ENCODE peak calls at places on chromosomes 7 and 10, in ten cellular contexts. One of them, this sample, is unnamed. For H3K36me3, the result is how much of the 10 kb centered on the place peaks cover.

GRCh38 chr7:64685091-64685490 is 19.2 kb downstream of the ZNF107 start:
- DNase-seq in OCI-LY7: peak
- DNase-seq in lower lobe of right lung: no peak
- DNase-seq in PC-3: no peak
- DNase-seq in uterus: no peak
- DNase-seq in body of pancreas: no peak
- DNase-seq in left ventricle myocardium inferior: no peak
- DNase-seq in neural progenitor cell: no peak
- DNase-seq in SK-N-SH: no peak
- DNase-seq in GM23338: peak
- DNase-seq in this sample: no peak

GRCh38 chr7:119472398-119473038 is 800.5 kb upstream of the KCND2 start:
- DNase-seq in OCI-LY7: no peak
- DNase-seq in lower lobe of right lung: no peak
- DNase-seq in PC-3: no peak
- DNase-seq in uterus: no peak
- DNase-seq in body of pancreas: peak
- DNase-seq in left ventricle myocardium inferior: no peak
- DNase-seq in neural progenitor cell: no peak
- DNase-seq in SK-N-SH: no peak
- DNase-seq in GM23338: peak
- DNase-seq in this sample: peak

GRCh38 chr10:4506087-4506486 is 319.9 kb upstream of the AKR1E2 start:
- DNase-seq in OCI-LY7: no peak
- DNase-seq in lower lobe of right lung: no peak
- DNase-seq in PC-3: no peak
- DNase-seq in uterus: no peak
- DNase-seq in body of pancreas: no peak
- DNase-seq in left ventricle myocardium inferior: no peak
- DNase-seq in neural progenitor cell: no peak
- DNase-seq in SK-N-SH: no peak
- DNase-seq in GM23338: no peak
- DNase-seq in this sample: no peak

GRCh38 chr10:69861251-69862240 is 59.8 kb downstream of the COL13A1 start:
- DNase-seq in OCI-LY7: peak
- DNase-seq in lower lobe of right lung: no peak
- DNase-seq in PC-3: peak
- DNase-seq in uterus: no peak
- DNase-seq in body of pancreas: peak
- DNase-seq in left ventricle myocardium inferior: no peak
- DNase-seq in neural progenitor cell: no peak
- DNase-seq in SK-N-SH: no peak
- DNase-seq in GM23338: peak
- DNase-seq in this sample: no peak

GRCh38 chr10:99394761-99395386 is 35.5 kb downstream of the GOT1 start:
- DNase-seq in OCI-LY7: no peak
- DNase-seq in lower lobe of right lung: no peak
- DNase-seq in PC-3: peak
- DNase-seq in uterus: no peak
- DNase-seq in body of pancreas: no peak
- DNase-seq in left ventricle myocardium inferior: no peak
- DNase-seq in neural progenitor cell: no peak
- DNase-seq in SK-N-SH: no peak
- DNase-seq in GM23338: peak
- DNase-seq in this sample: no peak

GRCh38 chr10:11440250-11441150 is 170.9 kb downstream of the USP6NL start:
- DNase-seq in OCI-LY7: no peak
- DNase-seq in lower lobe of right lung: no peak
- DNase-seq in PC-3: no peak
- DNase-seq in uterus: no peak
- DNase-seq in body of pancreas: no peak
- DNase-seq in left ventricle myocardium inferior: no peak
- DNase-seq in neural progenitor cell: no peak
- DNase-seq in SK-N-SH: no peak
- DNase-seq in GM23338: no peak
- DNase-seq in this sample: no peak

GRCh38 chr7:82714883-82715282 is 271.3 kb upstream of the CACNA2D1 start:
- DNase-seq in OCI-LY7: no peak
- DNase-seq in lower lobe of right lung: no peak
- DNase-seq in PC-3: no peak
- DNase-seq in uterus: no peak
- DNase-seq in body of pancreas: no peak
- DNase-seq in left ventricle myocardium inferior: no peak
- DNase-seq in neural progenitor cell: no peak
- DNase-seq in SK-N-SH: no peak
- DNase-seq in GM23338: no peak
- DNase-seq in this sample: no peak

GRCh38 chr10:32981760-32982159 is 23.7 kb upstream of the ITGB1 start:
- DNase-seq in OCI-LY7: peak
- DNase-seq in lower lobe of right lung: no peak
- DNase-seq in PC-3: peak
- DNase-seq in uterus: peak
- DNase-seq in body of pancreas: peak
- DNase-seq in left ventricle myocardium inferior: peak
- DNase-seq in neural progenitor cell: no peak
- DNase-seq in SK-N-SH: no peak
- DNase-seq in GM23338: no peak
- DNase-seq in this sample: peak

GRCh38 chr10:127186846-127187245 is 9.5 kb downstream of the INSYN2A start:
- DNase-seq in OCI-LY7: no peak
- DNase-seq in lower lobe of right lung: no peak
- DNase-seq in PC-3: no peak
- DNase-seq in uterus: no peak
- DNase-seq in body of pancreas: no peak
- DNase-seq in left ventricle myocardium inferior: no peak
- DNase-seq in neural progenitor cell: no peak
- DNase-seq in SK-N-SH: peak
- DNase-seq in GM23338: no peak
- DNase-seq in this sample: no peak

GRCh38 chr7:101567231-101567630 is 61.9 kb downstream of the MYL10 start:
- DNase-seq in OCI-LY7: no peak
- DNase-seq in lower lobe of right lung: no peak
- DNase-seq in PC-3: no peak
- DNase-seq in uterus: no peak
- DNase-seq in body of pancreas: no peak
- DNase-seq in left ventricle myocardium inferior: no peak
- DNase-seq in neural progenitor cell: peak
- DNase-seq in SK-N-SH: no peak
- DNase-seq in GM23338: peak
- DNase-seq in this sample: no peak

GRCh38 chr7:55087521-55087961 is 68.7 kb downstream of the EGFR start:
- DNase-seq in OCI-LY7: no peak
- DNase-seq in lower lobe of right lung: no peak
- DNase-seq in PC-3: no peak
- DNase-seq in uterus: no peak
- DNase-seq in body of pancreas: no peak
- DNase-seq in left ventricle myocardium inferior: no peak
- DNase-seq in neural progenitor cell: no peak
- DNase-seq in SK-N-SH: no peak
- DNase-seq in GM23338: no peak
- DNase-seq in this sample: no peak

GRCh38 chr7:127525866-127526456 is 59.4 kb downstream of the GCC1 start:
- DNase-seq in OCI-LY7: no peak
- DNase-seq in lower lobe of right lung: no peak
- DNase-seq in PC-3: no peak
- DNase-seq in uterus: no peak
- DNase-seq in body of pancreas: no peak
- DNase-seq in left ventricle myocardium inferior: no peak
- DNase-seq in neural progenitor cell: peak
- DNase-seq in SK-N-SH: no peak
- DNase-seq in GM23338: no peak
- DNase-seq in this sample: no peak

GRCh38 chr10:71840177-71840711 is 10.8 kb downstream of the PSAP start:
- DNase-seq in OCI-LY7: no peak
- DNase-seq in lower lobe of right lung: peak
- DNase-seq in PC-3: peak
- DNase-seq in uterus: peak
- DNase-seq in body of pancreas: peak
- DNase-seq in left ventricle myocardium inferior: peak
- DNase-seq in neural progenitor cell: peak
- DNase-seq in SK-N-SH: peak
- DNase-seq in GM23338: peak
- DNase-seq in this sample: no peak

GRCh38 chr10:43679509-43679908 is 30.8 kb upstream of the ZNF32 start:
- DNase-seq in OCI-LY7: no peak
- DNase-seq in lower lobe of right lung: peak
- DNase-seq in PC-3: no peak
- DNase-seq in uterus: peak
- DNase-seq in body of pancreas: peak
- DNase-seq in left ventricle myocardium inferior: peak
- DNase-seq in neural progenitor cell: no peak
- DNase-seq in SK-N-SH: no peak
- DNase-seq in GM23338: no peak
- DNase-seq in this sample: peak

GRCh38 chr7:73645643-73646182 is 21.4 kb upstream of the MLXIPL start:
- DNase-seq in OCI-LY7: no peak
- DNase-seq in lower lobe of right lung: no peak
- DNase-seq in PC-3: no peak
- DNase-seq in uterus: no peak
- DNase-seq in body of pancreas: no peak
- DNase-seq in left ventricle myocardium inferior: no peak
- DNase-seq in neural progenitor cell: no peak
- DNase-seq in SK-N-SH: no peak
- DNase-seq in GM23338: no peak
- DNase-seq in this sample: no peak

GRCh38 chr7:11212080-11212711 is 238.5 kb downstream of the PHF14 start:
- DNase-seq in OCI-LY7: peak
- DNase-seq in lower lobe of right lung: no peak
- DNase-seq in PC-3: peak
- DNase-seq in uterus: peak
- DNase-seq in body of pancreas: peak
- DNase-seq in left ventricle myocardium inferior: no peak
- DNase-seq in neural progenitor cell: peak
- DNase-seq in SK-N-SH: peak
- DNase-seq in GM23338: peak
- DNase-seq in this sample: no peak
- TF ChIP-seq CTCF in OCI-LY7: peak
- TF ChIP-seq CTCF in lower lobe of right lung: peak
- TF ChIP-seq CTCF in PC-3: peak
- TF ChIP-seq CTCF in uterus: peak
- TF ChIP-seq CTCF in body of pancreas: peak
- TF ChIP-seq CTCF in left ventricle myocardium inferior: peak
- TF ChIP-seq CTCF in neural progenitor cell: peak
- TF ChIP-seq CTCF in SK-N-SH: peak
- TF ChIP-seq CTCF in GM23338: peak
- TF ChIP-seq CTCF in this sample: peak

GRCh38 chr10:100986623-100986951 is 710 bp downstream of the MRPL43 start:
- DNase-seq in OCI-LY7: no peak
- DNase-seq in lower lobe of right lung: no peak
- DNase-seq in PC-3: no peak
- DNase-seq in uterus: no peak
- DNase-seq in body of pancreas: no peak
- DNase-seq in left ventricle myocardium inferior: no peak
- DNase-seq in neural progenitor cell: no peak
- DNase-seq in SK-N-SH: no peak
- DNase-seq in GM23338: no peak
- DNase-seq in this sample: no peak
- H3K27ac ChIP-seq in OCI-LY7: no peak
- H3K27ac ChIP-seq in lower lobe of right lung: peak
- H3K27ac ChIP-seq in PC-3: no peak
- H3K27ac ChIP-seq in uterus: peak
- H3K27ac ChIP-seq in body of pancreas: no peak
- H3K27ac ChIP-seq in left ventricle myocardium inferior: peak
- H3K27ac ChIP-seq in neural progenitor cell: no peak
- H3K27ac ChIP-seq in SK-N-SH: peak
- H3K27ac ChIP-seq in GM23338: no peak
- H3K27ac ChIP-seq in this sample: no peak

DNA sequence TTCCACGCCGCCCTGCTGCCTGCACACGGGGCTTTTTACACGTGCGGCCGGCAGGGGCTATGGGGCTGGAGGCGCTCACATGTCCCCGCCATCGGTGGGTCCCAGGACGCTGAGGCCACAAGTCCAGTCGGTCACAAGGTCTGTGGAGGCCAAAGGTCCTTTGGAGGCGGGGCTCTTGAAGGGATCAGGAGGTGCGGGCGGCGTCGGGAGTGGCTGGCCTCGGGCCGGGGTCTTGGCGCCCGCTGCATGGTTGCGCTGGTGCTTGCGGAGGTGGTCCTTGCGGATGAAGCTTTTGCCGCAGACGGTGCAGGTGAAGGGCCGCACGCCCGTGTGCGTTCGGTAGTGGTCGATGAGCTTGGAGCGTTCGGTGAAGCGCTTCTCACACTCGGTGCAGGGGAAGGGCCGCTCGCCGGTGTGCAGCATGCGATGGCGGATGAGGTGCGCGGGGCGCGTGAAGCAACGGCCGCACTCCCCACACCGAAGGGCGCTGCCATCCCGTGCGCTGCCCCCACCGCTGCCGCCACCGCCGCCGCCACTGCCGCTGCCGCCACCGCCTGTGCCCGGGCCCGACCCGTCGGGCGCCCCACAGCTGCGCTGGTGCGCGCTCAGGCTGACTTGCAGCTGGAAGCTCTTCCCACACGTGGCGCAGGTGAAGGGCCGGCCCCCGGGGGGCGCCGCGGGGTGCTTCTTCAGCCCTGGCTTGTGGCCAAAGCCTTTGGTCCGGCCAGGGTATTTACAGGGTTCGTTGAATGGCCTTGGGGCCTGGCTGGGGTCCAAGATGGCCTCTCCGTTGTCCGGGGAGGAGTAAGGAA is 13.7 kb upstream of the ZNF777 start:
- DNase-seq in OCI-LY7: no peak
- DNase-seq in lower lobe of right lung: no peak
- DNase-seq in PC-3: no peak
- DNase-seq in uterus: no peak
- DNase-seq in body of pancreas: no peak
- DNase-seq in left ventricle myocardium inferior: no peak
- DNase-seq in neural progenitor cell: no peak
- DNase-seq in SK-N-SH: no peak
- DNase-seq in GM23338: peak
- DNase-seq in this sample: no peak
- H3K36me3 ChIP-seq in OCI-LY7: half or more
- H3K36me3 ChIP-seq in lower lobe of right lung: half or more
- H3K36me3 ChIP-seq in PC-3: under half
- H3K36me3 ChIP-seq in uterus: under half
- H3K36me3 ChIP-seq in body of pancreas: under half
- H3K36me3 ChIP-seq in left ventricle myocardium inferior: half or more
- H3K36me3 ChIP-seq in neural progenitor cell: under half
- H3K36me3 ChIP-seq in SK-N-SH: half or more
- H3K36me3 ChIP-seq in GM23338: under half
- H3K36me3 ChIP-seq in this sample: half or more

DNA sequence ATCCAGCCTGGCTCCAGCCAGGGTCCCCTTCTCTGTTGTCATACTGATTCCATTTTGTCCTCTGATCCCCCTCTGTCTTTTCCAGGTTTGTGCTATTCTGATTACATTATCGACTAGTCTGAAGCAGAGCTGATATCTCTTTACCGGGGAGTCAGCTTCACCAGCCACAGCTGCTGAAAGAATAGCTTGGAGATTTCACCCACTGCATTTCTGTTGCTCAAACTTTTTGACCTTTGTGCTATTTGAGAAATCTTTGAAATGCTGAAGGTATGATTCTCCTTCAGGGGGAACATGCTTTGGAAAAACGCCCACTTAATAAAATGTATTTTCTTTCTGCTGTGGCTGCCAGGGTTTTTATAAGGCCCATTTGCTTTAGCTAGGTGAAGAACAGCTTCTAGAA is 197.8 kb upstream of the TCF7L2 start:
- DNase-seq in OCI-LY7: no peak
- DNase-seq in lower lobe of right lung: no peak
- DNase-seq in PC-3: no peak
- DNase-seq in uterus: no peak
- DNase-seq in body of pancreas: no peak
- DNase-seq in left ventricle myocardium inferior: no peak
- DNase-seq in neural progenitor cell: no peak
- DNase-seq in SK-N-SH: no peak
- DNase-seq in GM23338: no peak
- DNase-seq in this sample: no peak
- TF ChIP-seq CTCF in OCI-LY7: no peak
- TF ChIP-seq CTCF in lower lobe of right lung: no peak
- TF ChIP-seq CTCF in PC-3: no peak
- TF ChIP-seq CTCF in uterus: no peak
- TF ChIP-seq CTCF in body of pancreas: no peak
- TF ChIP-seq CTCF in left ventricle myocardium inferior: no peak
- TF ChIP-seq CTCF in neural progenitor cell: no peak
- TF ChIP-seq CTCF in SK-N-SH: no peak
- TF ChIP-seq CTCF in GM23338: no peak
- TF ChIP-seq CTCF in this sample: no peak

This sample was measured in right lobe of liver.